ENCODE peak calls at places on chromosome 20, in four cellular contexts. Q is trophoblast cell, E is mesendoderm, O is H1. Z is an unnamed sample.

GRCh38 chr20:32685541-32686529 is 12.1 kb upstream of the C20orf203 start:
- DNase-seq in Q (peak; percentile 34), E (no peak), O (no peak), Z (no peak)

GRCh38 chr20:41776450-41776849 is 158.3 kb upstream of the CHD6 start:
- DNase-seq in Q (no peak), O (no peak), E (no peak), Z (no peak)

GRCh38 chr20:48339147-48339985 is 488.4 kb downstream of the PREX1 start:
- DNase-seq in O (no peak), E (no peak), Q (no peak), Z (no peak)

GRCh38 chr20:18263723-18264122 is 24.6 kb upstream of the ZNF133 start:
- DNase-seq in Q (no peak), O (no peak), E (peak; percentile 51), Z (no peak)

GRCh38 chr20:24862606-24863005 is 86.5 kb upstream of the CST7 start:
- DNase-seq in Q (peak; percentile 26), O (no peak), E (no peak), Z (no peak)

GRCh38 chr20:62339647-62340062 is 27.5 kb downstream of the LAMA5 start:
- DNase-seq in O (no peak), E (no peak), Q (no peak), Z (no peak)

GRCh38 chr20:17872920-17873319 is 95.7 kb downstream of the SNX5 start:
- DNase-seq in E (no peak), Q (no peak), O (no peak), Z (no peak)

GRCh38 chr20:44041001-44041400 is 126.3 kb downstream of the TOX2 start:
- DNase-seq in O (no peak), E (no peak), Q (no peak), Z (no peak)

GRCh38 chr20:15643713-15644112 is 929.5 kb downstream of the KIF16B start:
- DNase-seq in Q (no peak), O (no peak), E (peak; percentile 34), Z (no peak)

GRCh38 chr20:19769516-19769915 is 11.5 kb downstream of the RIN2 start:
- DNase-seq in O (no peak), Q (peak; percentile 49), E (no peak), Z (no peak)

GRCh38 chr20:34622821-34623451 is 54.0 kb downstream of the PIGU start:
- DNase-seq in E (peak; percentile 5), O (no peak), Q (no peak), Z (no peak)

GRCh38 chr20:59253779-59254319 is 46.6 kb upstream of the EDN3 start:
- DNase-seq in O (no peak), E (peak; percentile 20), Q (no peak), Z (no peak)

GRCh38 chr20:44460795-44461141 is 14.9 kb upstream of the TTPAL start:
- DNase-seq in O (no peak), Q (no peak), E (peak; percentile 18), Z (no peak)

GRCh38 chr20:18527836-18528235 is 20.1 kb downstream of the SEC23B start:
- DNase-seq in E (no peak), Q (no peak), O (no peak), Z (no peak)

GRCh38 chr20:35907017-35907685 is 47.2 kb downstream of the SCAND1 start:
- DNase-seq in E (no peak), O (no peak), Q (no peak), Z (no peak)

GRCh38 chr20:13953227-13953626 is 37.2 kb downstream of the SEL1L2 start:
- DNase-seq in Q (no peak), E (peak; percentile 44), O (no peak), Z (peak; percentile 71)

GRCh38 chr20:20009784-20010253 is 7.3 kb upstream of the NAA20 start:
- DNase-seq in O (no peak), E (peak; percentile 63), Q (no peak), Z (peak; percentile 57)

GRCh38 chr20:50523552-50524167 is 13.5 kb downstream of the PTPN1 start:
- DNase-seq in O (no peak), Q (no peak), E (no peak), Z (no peak)

GRCh38 chr20:50521709-50522674 is 11.8 kb downstream of the PTPN1 start:
- DNase-seq in Q (no peak), O (no peak), E (no peak), Z (no peak)

GRCh38 chr20:50519036-50519780 is 9.0 kb downstream of the PTPN1 start:
- DNase-seq in E (no peak), Q (no peak), O (no peak), Z (no peak)

GRCh38 chr20:50520222-50520877 is 10.2 kb downstream of the PTPN1 start:
- DNase-seq in E (no peak), O (no peak), Q (no peak), Z (no peak)

DNA sequence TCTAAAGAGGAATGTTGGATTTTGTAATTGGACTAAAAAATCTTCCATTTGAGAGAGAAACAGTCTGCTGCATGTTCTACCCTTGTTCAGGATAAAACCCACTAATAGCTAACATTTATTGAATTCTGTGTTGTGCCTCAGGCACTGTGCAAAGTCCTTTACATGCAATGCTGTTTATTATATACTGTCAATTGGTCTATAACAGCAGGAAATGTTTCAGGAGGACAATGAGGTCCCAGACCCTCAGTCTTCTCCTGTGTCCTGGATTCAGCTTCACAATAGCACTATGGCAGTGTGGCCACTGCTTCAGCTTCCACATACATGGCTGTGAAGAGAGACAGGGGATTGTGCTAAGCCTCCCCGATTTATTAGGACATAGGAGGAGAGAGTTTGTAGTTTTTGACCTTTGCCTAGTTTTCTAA is 11.0 kb downstream of the PTPN1 start:
- DNase-seq in E (no peak), O (no peak), Q (no peak), Z (no peak)
- H3K23ac ChIP-seq in E (no peak overlapping the region), O (no peak overlapping the region), Q (no peak overlapping the region), Z (no peak overlapping the region)

DNA sequence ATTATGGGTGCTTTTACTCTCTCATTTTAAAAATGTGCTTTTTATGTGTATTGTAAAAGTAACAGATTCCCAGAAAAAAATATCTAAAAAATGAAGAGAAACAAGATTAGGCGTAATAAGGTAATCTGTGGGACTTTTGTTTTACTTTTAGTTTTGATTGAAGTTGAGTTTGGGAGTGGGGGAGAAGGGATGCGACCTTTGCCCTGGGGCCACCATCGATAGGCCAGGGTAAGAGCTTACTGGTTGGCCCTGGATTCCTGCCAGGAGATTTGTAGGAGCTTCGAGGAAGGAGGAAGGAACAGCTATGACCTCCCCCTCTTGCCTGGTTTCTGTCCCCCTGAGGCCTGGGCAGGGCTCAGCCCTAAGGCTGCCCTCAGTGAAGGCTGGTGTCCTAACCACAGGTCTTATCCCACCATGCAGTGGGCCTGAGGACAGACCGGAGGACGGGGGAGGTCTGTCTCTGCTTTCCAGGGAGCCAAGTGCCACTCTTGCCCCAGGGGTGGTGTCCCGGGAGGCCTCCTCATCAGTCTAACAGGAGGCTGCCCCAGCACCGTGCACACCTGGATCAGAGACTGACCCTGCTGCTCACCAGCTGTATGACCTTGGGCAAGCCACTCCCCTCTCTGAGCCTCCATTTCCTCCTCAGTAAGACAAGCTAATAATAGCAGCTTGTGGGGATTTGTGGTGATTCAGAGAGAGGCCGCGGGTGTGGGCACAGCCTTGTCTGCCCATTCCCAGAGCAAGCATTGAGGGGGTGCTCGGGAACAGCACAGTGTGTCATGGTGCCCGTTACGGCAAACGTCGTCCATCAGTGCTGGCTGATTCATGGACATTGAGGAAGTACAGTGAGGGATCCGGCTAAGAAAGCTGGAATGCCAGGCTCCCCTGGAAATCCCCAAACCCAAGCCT is 21.2 kb downstream of the TGM2 start:
- DNase-seq in Q (peak; percentile 76), O (no peak), E (no peak), Z (no peak)
- H2BK120ac ChIP-seq in Q (peak overlapping the region; percentile 6), O (no peak overlapping the region), E (no peak overlapping the region), Z (no peak overlapping the region)

GRCh38 chr20:2467412-2467811 is 3.2 kb downstream of the SNRPB start:
- DNase-seq in E (no peak), Q (no peak), O (no peak), Z (no peak)

GRCh38 chr20:2462484-2462883 is 8.1 kb downstream of the SNRPB start:
- DNase-seq in Q (no peak), O (no peak), E (no peak), Z (no peak)

GRCh38 chr20:2468581-2469407 is 1.8 kb downstream of the SNRPB start:
- DNase-seq in Q (no peak), O (no peak), E (no peak), Z (no peak)

GRCh38 chr20:2463616-2464365 is 6.8 kb downstream of the SNRPB start:
- DNase-seq in Q (no peak), E (no peak), O (no peak), Z (no peak)

DNA sequence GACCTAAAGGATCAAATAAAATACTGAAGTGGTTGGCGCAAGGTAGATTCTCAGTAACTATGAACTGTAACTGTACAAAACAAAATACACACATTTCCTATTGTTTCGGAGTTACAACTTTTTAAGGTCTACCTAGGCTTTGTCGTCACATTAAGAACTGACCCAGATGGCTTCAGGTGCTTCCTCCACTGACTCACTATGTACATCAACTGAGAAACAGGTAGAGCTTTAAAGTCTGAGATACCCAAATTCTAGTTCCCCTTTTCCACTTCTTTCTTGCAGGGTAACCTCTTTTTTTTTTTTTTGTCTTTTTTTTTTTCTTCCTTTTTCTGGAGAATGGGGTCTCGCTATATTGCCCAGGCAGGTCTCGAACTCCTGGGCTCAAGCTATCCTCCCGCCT is 5.5 kb downstream of the SNRPB start:
- DNase-seq in Q (no peak), O (no peak), E (no peak), Z (no peak)
- H3K79me2 ChIP-seq in Q (peaks cover 20% of the 10 kb centered on the region), O (peaks cover 56% of the 10 kb centered on the region), E (peaks cover 46% of the 10 kb centered on the region), Z (peaks cover 35% of the 10 kb centered on the region)

DNA sequence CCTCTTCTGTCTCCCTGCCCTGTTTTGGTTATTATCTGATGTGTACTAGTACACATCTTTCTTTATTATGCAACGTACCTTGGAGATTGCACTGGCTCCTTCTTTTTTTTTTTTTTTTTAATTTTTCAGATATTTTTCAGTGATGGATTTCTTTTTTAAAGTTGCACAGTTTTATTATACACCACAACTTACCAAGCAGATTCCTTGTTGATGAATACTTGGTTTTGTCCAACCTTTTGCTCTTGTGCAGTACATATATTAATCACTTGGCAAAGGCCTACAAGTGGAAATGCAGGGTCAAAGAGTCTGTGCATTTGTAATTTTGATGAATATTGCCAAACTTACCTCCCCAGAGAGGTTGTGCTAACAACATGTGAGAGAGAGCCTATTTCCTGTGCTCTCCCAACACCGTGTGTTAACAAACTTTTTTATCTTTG is 50.1 kb upstream of the RNF24 start:
- DNase-seq in Q (no peak), O (no peak), E (no peak), Z (no peak)
- H3K23ac ChIP-seq in Q (no peak overlapping the region), O (no peak overlapping the region), E (no peak overlapping the region), Z (no peak overlapping the region)

Z was measured in H9.